ENCODE peak calls at places on chromosomes 1 and 21, in four cellular contexts. F, S, J and Y are unnamed samples.

GRCh38 chr1:209589440-209589839 is 5.9 kb downstream of the CAMK1G start:
- DNase-seq in F (no peak), S (no peak), J (no peak), Y (no peak)

GRCh38 chr1:76083189-76083588 is 8.6 kb downstream of the ST6GALNAC3 start:
- DNase-seq in F (no peak), S (no peak), J (no peak), Y (no peak)

GRCh38 chr1:42335809-42336518 is 929 bp upstream of the FOXJ3 start:
- DNase-seq in F (peak; percentile 60), S (no peak), J (no peak), Y (no peak)

GRCh38 chr1:214466759-214467585 is 84.4 kb downstream of the PTPN14 start:
- DNase-seq in F (no peak), S (no peak), J (no peak), Y (no peak)

GRCh38 chr21:32770514-32771133 is 931 bp downstream of the PAXBP1 start:
- DNase-seq in F (peak; percentile 10), S (no peak), J (no peak), Y (no peak)

GRCh38 chr1:151626740-151627139 is 14.9 kb downstream of the SNX27 start:
- DNase-seq in F (no peak), S (no peak), J (no peak), Y (no peak)

GRCh38 chr1:115547661-115548060 is 94.1 kb upstream of the VANGL1 start:
- DNase-seq in F (no peak), S (no peak), J (no peak), Y (no peak)

GRCh38 chr1:35642472-35642955 is 1.2 kb upstream of the PSMB2 start:
- DNase-seq in F (no peak), S (peak; percentile 33), J (no peak), Y (no peak)

GRCh38 chr1:147611021-147611426 is 59.3 kb downstream of the ACP6 start:
- DNase-seq in F (no peak), S (no peak), J (no peak), Y (no peak)

GRCh38 chr1:57474097-57474750 is 50.4 kb upstream of the DAB1 start:
- DNase-seq in F (no peak), S (no peak), J (no peak), Y (no peak)

GRCh38 chr1:20075345-20075744 is 5.4 kb downstream of the PLA2G5 start:
- DNase-seq in F (no peak), S (no peak), J (no peak), Y (no peak)

GRCh38 chr1:109239580-109240068 is 9.7 kb upstream of the CELSR2 start:
- DNase-seq in F (peak; percentile 66), S (peak; percentile 79), J (peak; percentile 65), Y (no peak)

GRCh38 chr1:206883160-206883559 is 14.1 kb upstream of the IL24 start:
- DNase-seq in F (no peak), S (no peak), J (no peak), Y (no peak)
- TF ChIP-seq EZH2 in F (no peak), S (no peak), J (no peak), Y (no peak)

DNA sequence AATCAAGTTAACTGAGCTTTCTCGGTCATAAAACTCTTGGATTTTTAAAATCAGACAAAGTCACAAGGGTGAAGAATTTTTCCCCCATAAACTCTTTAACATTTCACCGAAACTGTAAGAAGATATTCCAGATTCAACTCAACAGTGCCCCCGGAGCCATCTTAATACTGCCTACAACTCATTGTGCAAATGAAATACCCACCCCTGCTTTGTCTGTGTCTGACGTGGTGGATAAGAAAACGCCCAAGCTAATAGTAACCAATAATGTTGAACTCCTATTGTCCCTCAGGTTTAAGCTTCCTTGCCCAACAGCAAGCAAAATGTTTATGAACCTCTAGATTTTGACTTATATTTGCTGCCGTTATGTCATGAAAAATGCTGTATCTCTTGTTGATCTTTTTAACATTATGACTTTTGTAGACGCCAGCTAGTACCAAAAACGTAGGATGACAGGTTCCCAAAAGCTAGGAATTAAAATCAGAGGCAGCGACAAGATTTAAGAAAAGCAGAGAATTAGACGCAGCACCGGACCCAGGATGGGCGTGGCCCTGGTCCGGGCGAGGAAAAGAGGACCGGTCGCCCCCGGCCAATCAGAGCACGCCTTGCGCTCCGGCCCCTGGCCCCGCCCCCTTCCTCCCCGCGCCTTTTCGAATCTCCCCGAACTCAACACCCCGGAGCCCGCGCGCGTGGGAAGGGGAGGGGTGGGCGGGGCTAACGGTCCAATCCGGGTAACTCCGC is 1.1 kb downstream of the STMN1 start:
- DNase-seq in F (peak; percentile 82), S (peak; percentile 97), J (peak; percentile 73), Y (peak; percentile 78)
- TF ChIP-seq POLR2A in F (no peak), S (no peak), J (no peak), Y (no peak)

GRCh38 chr1:167472729-167473529 is 45.4 kb downstream of the CD247 start:
- DNase-seq in F (no peak), S (peak; percentile 14), J (no peak), Y (no peak)

GRCh38 chr1:167465751-167466150 is 52.6 kb downstream of the CD247 start:
- DNase-seq in F (peak; percentile 15), S (no peak), J (no peak), Y (no peak)

GRCh38 chr1:167467126-167467725 is 51.1 kb downstream of the CD247 start:
- DNase-seq in F (no peak), S (no peak), J (no peak), Y (no peak)

GRCh38 chr1:167473761-167474160 is 44.6 kb downstream of the CD247 start:
- DNase-seq in F (no peak), S (no peak), J (no peak), Y (no peak)

DNA sequence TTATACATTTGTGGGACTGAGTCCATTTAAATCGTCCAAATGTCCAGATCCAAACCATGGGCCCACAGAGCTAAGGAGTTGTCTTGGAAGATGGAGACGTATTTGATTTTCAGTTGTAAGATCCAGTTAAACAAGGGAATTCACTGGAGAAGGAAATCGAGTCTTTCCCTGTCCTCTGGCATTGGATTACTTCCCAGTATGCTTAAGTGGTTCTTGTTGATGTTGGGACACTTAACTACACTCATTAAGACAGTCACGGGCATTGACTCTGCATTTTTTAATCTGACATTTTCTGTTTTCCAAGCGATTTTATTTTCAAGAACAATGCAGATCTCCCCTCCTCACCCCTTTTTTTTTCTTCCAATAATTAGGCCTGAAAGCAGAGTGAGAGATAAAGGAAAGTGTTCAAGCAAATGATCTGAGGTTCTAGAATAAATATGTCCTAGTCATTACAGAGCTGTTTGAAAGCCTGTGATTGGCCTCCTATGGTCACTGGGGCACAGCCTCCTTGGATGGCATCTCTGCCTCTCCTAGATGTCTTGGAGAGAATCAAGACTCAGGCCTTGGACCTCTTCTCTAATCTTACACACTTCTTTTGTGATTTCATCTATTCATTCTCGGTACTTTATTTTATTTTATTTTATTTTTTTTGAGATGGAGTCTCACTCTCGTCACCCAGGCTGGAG is 48.9 kb downstream of the CD247 start:
- DNase-seq in F (no peak), S (no peak), J (no peak), Y (no peak)
- TF ChIP-seq FOSL1 in F (no peak), S (no peak), J (no peak), Y (no peak)

GRCh38 chr21:36699026-36699545 is at the start of gene SIM2:
- DNase-seq in F (no peak), S (peak; percentile 50), J (no peak), Y (peak; percentile 46)

GRCh38 chr21:36700961-36701911 is 2.3 kb downstream of the SIM2 start:
- DNase-seq in F (no peak), S (no peak), J (no peak), Y (no peak)

GRCh38 chr21:36699546-36700294 is 805 bp downstream of the SIM2 start:
- DNase-seq in F (no peak), S (no peak), J (no peak), Y (no peak)

GRCh38 chr21:36701912-36702621 is 3.2 kb downstream of the SIM2 start:
- DNase-seq in F (no peak), S (no peak), J (no peak), Y (no peak)

GRCh38 chr21:36700295-36700960 is 1.5 kb downstream of the SIM2 start:
- DNase-seq in F (no peak), S (no peak), J (no peak), Y (no peak)
- TF ChIP-seq EZH2 in F (no peak), S (no peak), J (peak; percentile 67), Y (no peak)

GRCh38 chr1:9058465-9058864 is 11.0 kb downstream of the SLC2A5 start:
- DNase-seq in F (peak; percentile 32), S (peak; percentile 3), J (no peak), Y (no peak)

GRCh38 chr1:9057851-9058250 is 11.6 kb downstream of the SLC2A5 start:
- DNase-seq in F (no peak), S (peak; percentile 4), J (no peak), Y (no peak)

GRCh38 chr1:9061949-9062555 is 7.4 kb downstream of the SLC2A5 start:
- DNase-seq in F (no peak), S (peak; percentile 4), J (no peak), Y (no peak)

GRCh38 chr1:9061252-9061948 is 8.0 kb downstream of the SLC2A5 start:
- DNase-seq in F (no peak), S (peak; percentile 2), J (no peak), Y (no peak)

DNA sequence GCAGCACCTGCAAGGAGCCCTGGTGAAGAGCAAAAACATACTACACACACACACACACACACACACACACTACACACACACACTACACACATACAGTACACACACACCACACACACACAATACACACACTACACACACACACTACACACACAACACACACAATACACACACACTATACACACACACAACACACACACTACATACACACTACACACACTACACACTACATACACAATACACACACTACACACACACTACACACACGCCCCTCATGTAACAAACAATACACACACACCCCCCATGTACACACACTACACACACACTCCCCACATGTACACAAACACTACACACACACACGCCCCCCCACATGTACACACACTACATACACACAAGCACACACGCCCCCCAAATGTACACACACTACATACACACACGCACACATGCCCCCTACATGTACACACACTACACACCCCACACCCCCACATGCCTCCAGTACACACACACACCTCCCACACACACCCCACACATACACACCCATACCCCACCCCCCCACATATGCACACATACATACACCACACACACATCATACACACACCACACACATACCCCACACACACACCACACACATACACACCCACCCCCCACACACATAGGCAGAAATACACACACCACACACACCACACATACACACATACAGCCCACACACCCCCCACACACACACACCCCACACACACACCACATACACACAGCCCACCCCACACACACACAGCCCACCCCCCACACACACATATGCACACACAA is 9.3 kb downstream of the SLC2A5 start:
- DNase-seq in F (no peak), S (no peak), J (no peak), Y (no peak)
- TF ChIP-seq POLR2A in F (no peak), S (no peak), J (no peak), Y (no peak)

DNA sequence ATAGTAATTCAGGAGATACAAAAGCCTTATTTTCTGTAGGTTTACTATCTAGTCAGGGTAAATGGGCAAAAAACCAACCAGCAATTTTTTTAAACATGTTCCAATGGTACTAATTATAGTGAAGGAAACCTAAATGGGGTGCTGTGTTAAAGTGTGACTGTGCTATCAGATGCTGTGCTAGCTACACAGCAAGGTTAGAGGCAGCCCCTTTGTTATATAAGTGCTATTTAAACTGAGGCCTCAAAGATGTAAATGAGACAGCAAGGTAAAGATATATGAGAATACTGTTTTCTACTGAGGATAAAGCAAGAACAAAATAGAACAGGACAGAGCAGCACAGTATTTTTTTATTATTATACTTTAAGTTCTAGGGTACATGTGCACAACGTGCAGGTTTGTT is 305.4 kb upstream of the RGS18 start:
- DNase-seq in F (no peak), S (no peak), J (no peak), Y (no peak)
- TF ChIP-seq FOSL1 in F (no peak), S (no peak), J (no peak), Y (no peak)

DNA sequence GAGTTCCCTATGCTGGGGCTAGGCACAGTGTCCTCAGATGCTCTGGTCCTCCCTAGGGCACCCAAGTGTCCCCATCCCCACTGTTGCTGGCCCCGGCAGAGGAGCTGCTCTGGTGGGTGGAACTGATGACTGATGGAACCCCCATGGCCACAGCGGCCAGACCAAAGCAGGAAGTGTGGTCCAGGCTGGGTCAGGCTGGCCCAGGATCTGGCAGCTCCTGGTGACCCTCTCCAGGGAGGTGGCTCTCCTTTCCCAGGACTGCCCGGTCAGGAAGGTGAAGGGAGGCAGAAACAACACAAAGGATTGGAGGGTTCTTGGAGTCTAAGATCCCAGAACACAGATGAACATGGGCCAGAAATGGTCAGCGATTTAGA is 1.1 kb downstream of the NKAIN1 start:
- DNase-seq in F (no peak), S (no peak), J (no peak), Y (no peak)
- TF ChIP-seq EZH2 in F (no peak), S (no peak), J (no peak), Y (no peak)